ENCODE peak calls at places on chromosomes 12 and 14, in ten cellular contexts. V is AG04450, B is bronchial epithelial cell, R is A673, O is sigmoid colon, E is cardiac fibroblast, S is progenitor cell of endocrine pancreas, I is psoas muscle, Z is AG09309, Q is kidney epithelial cell. T is an unnamed sample.

GRCh38 chr14:92603309-92604257 is 90.0 kb downstream of the RIN3 start:
- DNase-seq in V (peak), B (peak), R (no peak), O (peak), E (peak), S (no peak), I (no peak), Z (peak), Q (no peak), T (no peak)

GRCh38 chr12:65168606-65169310 is 625 bp upstream of the LEMD3 start:
- DNase-seq in V (no peak), B (no peak), R (no peak), O (no peak), E (no peak), S (no peak), I (no peak), Z (no peak), Q (no peak), T (no peak)

GRCh38 chr12:6520186-6520585 is 14.1 kb upstream of the GAPDH start:
- DNase-seq in V (no peak), B (no peak), R (no peak), O (no peak), E (no peak), S (no peak), I (no peak), Z (no peak), Q (no peak), T (no peak)

GRCh38 chr12:83434600-83434999 is 747.9 kb downstream of the TMTC2 start:
- DNase-seq in V (no peak), B (peak), R (peak), O (no peak), E (no peak), S (no peak), I (no peak), Z (no peak), Q (no peak), T (no peak)

GRCh38 chr12:45381351-45381750 is 165.5 kb downstream of the ANO6 start:
- DNase-seq in V (no peak), B (peak), R (no peak), O (no peak), E (peak), S (no peak), I (no peak), Z (no peak), Q (no peak), T (no peak)

GRCh38 chr12:6902448-6902847 is 2.2 kb upstream of the LRRC23 start:
- DNase-seq in V (no peak), B (no peak), R (no peak), O (peak), E (no peak), S (no peak), I (no peak), Z (no peak), Q (no peak), T (no peak)

GRCh38 chr12:559907-560455 is 100.2 kb downstream of the B4GALNT3 start:
- DNase-seq in V (no peak), B (no peak), R (no peak), O (no peak), E (no peak), S (no peak), I (no peak), Z (no peak), Q (no peak), T (no peak)

GRCh38 chr12:96036765-96037455 is 1.5 kb upstream of the LTA4H start:
- DNase-seq in V (no peak), B (peak), R (no peak), O (no peak), E (peak), S (no peak), I (no peak), Z (no peak), Q (no peak), T (no peak)

GRCh38 chr12:33432992-33433391 is 6.6 kb downstream of the SYT10 start:
- DNase-seq in V (no peak), B (no peak), R (no peak), O (no peak), E (no peak), S (no peak), I (no peak), Z (no peak), Q (no peak), T (no peak)

GRCh38 chr12:3225796-3226180 is 148.6 kb downstream of the TSPAN9 start:
- DNase-seq in V (no peak), B (no peak), R (no peak), O (no peak), E (peak), S (no peak), I (no peak), Z (no peak), Q (no peak), T (no peak)

DNA sequence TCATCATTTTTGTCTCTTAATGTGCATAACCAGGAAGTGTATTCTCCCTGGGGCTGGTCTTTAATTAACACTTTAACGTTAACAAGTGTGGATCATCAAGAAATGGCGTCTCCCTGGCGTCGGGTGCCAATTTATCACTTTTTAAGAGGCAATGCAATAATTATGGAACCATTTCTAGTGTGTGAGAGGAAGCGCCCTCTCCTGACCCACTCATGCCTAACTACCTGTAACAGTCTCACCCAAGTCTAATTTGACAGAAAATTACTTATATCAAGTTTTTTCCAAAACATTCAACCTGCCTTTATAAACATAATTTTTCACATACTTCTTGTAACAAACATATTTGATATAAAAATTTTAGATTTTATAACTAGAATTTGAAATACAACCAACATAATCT is 905.3 kb upstream of the MDGA2 start:
- DNase-seq in V (no peak), B (no peak), R (no peak), O (no peak), E (no peak), S (no peak), I (no peak), Z (no peak), Q (no peak), T (no peak)
- TF ChIP-seq CTCF in V (no peak), B (no peak), R (no peak), O (no peak), E (no peak), S (no peak), I (no peak), Z (no peak), Q (no peak), T (no peak)

GRCh38 chr12:121992059-121992879 is 29.4 kb upstream of the BCL7A start:
- DNase-seq in V (peak), B (peak), R (no peak), O (no peak), E (peak), S (no peak), I (no peak), Z (peak), Q (peak), T (peak)
- TF ChIP-seq CTCF in V (no peak), B (no peak), R (no peak), O (no peak), E (no peak), S (no peak), I (no peak), Z (no peak), Q (no peak), T (no peak)

GRCh38 chr14:58942516-58942915 is 246.0 kb upstream of the DAAM1 start:
- DNase-seq in V (no peak), B (peak), R (no peak), O (no peak), E (peak), S (no peak), I (no peak), Z (no peak), Q (no peak), T (no peak)
- TF ChIP-seq CTCF in V (no peak), B (no peak), R (no peak), O (no peak), E (no peak), S (no peak), I (no peak), Z (no peak), Q (no peak), T (no peak)

DNA sequence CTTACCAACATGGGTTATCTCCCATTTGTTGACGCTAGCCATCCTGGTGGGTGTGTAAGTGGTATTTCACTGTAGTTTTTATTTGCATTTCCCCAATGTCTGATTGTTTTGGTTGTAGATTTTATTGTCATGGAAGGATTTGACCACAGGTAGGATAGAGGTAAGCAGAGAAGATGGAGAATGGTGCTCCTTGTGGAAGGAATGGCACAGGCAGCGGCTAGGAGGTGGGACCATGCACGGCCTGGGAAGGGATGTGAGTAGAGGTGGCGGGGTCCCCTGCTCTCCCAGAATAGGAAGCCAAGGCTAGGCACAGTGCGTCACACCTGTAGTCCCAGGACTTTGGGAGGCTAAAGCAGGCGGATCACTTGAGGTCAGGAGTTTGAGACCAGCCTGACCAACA is 41.4 kb downstream of the PHETA1 start:
- DNase-seq in V (no peak), B (no peak), R (no peak), O (no peak), E (no peak), S (no peak), I (no peak), Z (no peak), Q (no peak), T (no peak)
- TF ChIP-seq CTCF in V (no peak), B (no peak), R (no peak), O (no peak), E (no peak), S (no peak), I (no peak), Z (no peak), Q (no peak), T (no peak)

GRCh38 chr14:60512952-60513554 is 4.1 kb downstream of the SIX6 start:
- DNase-seq in V (no peak), B (no peak), R (no peak), O (no peak), E (no peak), S (no peak), I (no peak), Z (no peak), Q (no peak), T (no peak)

GRCh38 chr14:60515244-60515695 is 6.3 kb downstream of the SIX6 start:
- DNase-seq in V (no peak), B (no peak), R (no peak), O (no peak), E (no peak), S (no peak), I (peak), Z (no peak), Q (no peak), T (no peak)

GRCh38 chr14:60510976-60511599 is 2.1 kb downstream of the SIX6 start:
- DNase-seq in V (no peak), B (no peak), R (no peak), O (no peak), E (no peak), S (no peak), I (no peak), Z (no peak), Q (no peak), T (no peak)

GRCh38 chr14:60515696-60516284 is 6.8 kb downstream of the SIX6 start:
- DNase-seq in V (no peak), B (no peak), R (no peak), O (no peak), E (no peak), S (peak), I (peak), Z (no peak), Q (no peak), T (no peak)

DNA sequence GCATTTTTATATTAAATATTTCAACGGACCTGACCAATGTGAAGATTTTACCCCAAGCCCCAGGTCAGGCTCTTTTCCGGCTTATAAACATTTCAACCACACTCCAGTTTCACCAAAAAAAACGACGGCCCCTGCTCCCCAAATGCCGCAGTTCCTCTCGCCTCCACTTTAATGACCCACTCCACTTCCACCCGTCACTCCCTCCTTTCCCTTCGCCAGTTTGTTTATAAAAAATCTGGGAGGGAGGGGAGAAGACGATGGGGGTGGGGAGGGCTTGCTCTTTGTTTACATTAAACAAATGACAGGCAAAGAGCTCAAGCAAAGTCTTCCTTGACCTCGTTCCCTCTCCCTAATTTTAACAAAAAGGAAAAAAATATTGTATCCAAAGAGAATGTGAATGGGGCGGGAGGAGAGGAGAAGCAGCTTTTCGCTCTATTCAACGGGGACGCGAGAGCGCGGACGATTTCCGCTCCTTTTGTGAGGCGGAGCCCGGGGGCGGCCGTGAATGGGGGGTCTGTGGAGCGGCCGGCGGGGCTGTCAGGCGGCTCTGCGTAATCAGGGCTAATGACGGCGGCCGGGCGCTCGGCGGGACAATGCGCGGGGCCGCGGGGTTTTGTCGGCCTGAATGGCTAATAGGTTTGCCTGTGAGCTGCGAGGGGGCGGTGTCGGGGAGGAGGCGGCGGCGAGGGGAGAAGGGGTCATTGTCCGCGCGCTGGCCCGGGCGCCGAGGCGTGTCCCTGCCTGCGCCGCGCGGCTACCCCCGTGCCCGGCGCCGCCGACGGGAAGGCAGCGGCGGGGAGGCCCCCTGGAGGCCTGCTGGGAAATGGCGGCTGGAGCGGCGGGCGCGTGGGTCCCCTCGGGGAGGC is 5.7 kb downstream of the SIX6 start:
- DNase-seq in V (no peak), B (no peak), R (peak), O (no peak), E (no peak), S (peak), I (peak), Z (no peak), Q (no peak), T (no peak)
- TF ChIP-seq CTCF in V (peak), B (peak), R (peak), O (no peak), E (no peak), S (peak), I (peak), Z (peak), Q (peak), T (no peak)

GRCh38 chr12:55970775-55971174 is 3.1 kb upstream of the RAB5B start:
- DNase-seq in V (no peak), B (no peak), R (no peak), O (no peak), E (peak), S (no peak), I (no peak), Z (no peak), Q (no peak), T (no peak)

GRCh38 chr12:55972906-55973597 is 826 bp upstream of the RAB5B start:
- DNase-seq in V (no peak), B (no peak), R (no peak), O (no peak), E (no peak), S (no peak), I (no peak), Z (no peak), Q (no peak), T (no peak)

GRCh38 chr12:55972045-55972843 is 1.6 kb upstream of the RAB5B start:
- DNase-seq in V (no peak), B (peak), R (no peak), O (peak), E (peak), S (no peak), I (no peak), Z (no peak), Q (peak), T (no peak)

GRCh38 chr12:55974308-55974724 is 438 bp downstream of the RAB5B start:
- DNase-seq in V (no peak), B (peak), R (peak), O (peak), E (peak), S (peak), I (no peak), Z (no peak), Q (no peak), T (no peak)

GRCh38 chr12:55973598-55974307 is at the start of gene RAB5B:
- DNase-seq in V (peak), B (peak), R (peak), O (peak), E (peak), S (peak), I (peak), Z (peak), Q (peak), T (peak)
- TF ChIP-seq CTCF in V (peak), B (no peak), R (no peak), O (no peak), E (peak), S (no peak), I (peak), Z (no peak), Q (no peak), T (no peak)

GRCh38 chr14:97180304-97181200 is 383.4 kb downstream of the VRK1 start:
- DNase-seq in V (no peak), B (peak), R (peak), O (no peak), E (peak), S (no peak), I (no peak), Z (peak), Q (peak), T (no peak)
- TF ChIP-seq CTCF in V (no peak), B (peak), R (peak), O (no peak), E (no peak), S (no peak), I (no peak), Z (peak), Q (peak), T (no peak)

DNA sequence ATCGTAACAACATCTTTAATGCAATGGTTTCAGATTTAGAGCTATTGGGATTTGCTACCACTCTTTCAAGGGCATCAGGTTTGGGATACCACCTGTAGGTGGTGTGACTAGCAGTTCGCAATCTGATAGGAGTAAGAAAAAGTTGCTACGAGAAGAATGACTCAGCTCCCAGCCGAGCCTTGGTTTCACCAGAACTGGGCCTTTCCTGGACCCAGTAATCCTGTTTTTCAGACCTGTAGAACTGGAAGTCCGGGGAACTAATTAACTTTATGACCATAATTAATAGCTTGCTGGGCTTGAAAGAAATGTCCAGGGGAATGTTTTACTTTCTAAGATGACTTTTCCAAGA is 770 bp downstream of the ABHD4 start:
- DNase-seq in V (no peak), B (peak), R (peak), O (no peak), E (peak), S (no peak), I (no peak), Z (no peak), Q (no peak), T (no peak)
- TF ChIP-seq CTCF in V (peak), B (peak), R (peak), O (no peak), E (peak), S (peak), I (no peak), Z (peak), Q (peak), T (no peak)